ENCODE peak calls at places on chromosomes 3 and 15, in nine cellular contexts. V is fibroblast of lung; F is GM03348; W is SHP77; I is retinal pigment epithelial cell; Q is CD4-positive, alpha-beta T cell; Y is activated T-cell treated with anti-CD3 and anti-CD28 coated beads for 1 hour; C is neural crest cell; O is erythroblast. T is an unnamed sample.

GRCh38 chr3:111862974-111863373 is 3.9 kb downstream of the PHLDB2 start:
- DNase-seq in W (no peak), F (no peak), I (no peak), Q (no peak), C (no peak), V (no peak), Y (no peak), O (no peak), T (no peak)

GRCh38 chr3:46668591-46668990 is 24.9 kb downstream of the ALS2CL start:
- DNase-seq in V (no peak), Y (no peak), F (no peak), W (no peak), O (no peak), I (no peak), Q (no peak), C (no peak), T (no peak)

GRCh38 chr3:32374788-32375595 is 16.7 kb upstream of the CMTM7 start:
- DNase-seq in Y (peak), V (peak), W (peak), I (peak), F (peak), C (peak), Q (peak), O (peak), T (peak)

GRCh38 chr15:89244512-89244869 is 712 bp downstream of the FANCI start:
- DNase-seq in Q (no peak), W (no peak), I (no peak), F (no peak), Y (no peak), O (no peak), C (no peak), V (no peak), T (no peak)

GRCh38 chr3:49747792-49748480 is 24.2 kb upstream of the GMPPB start:
- DNase-seq in C (no peak), Y (no peak), V (peak), W (no peak), I (no peak), F (no peak), O (no peak), Q (no peak), T (no peak)

GRCh38 chr3:183764854-183765731 is 60.3 kb downstream of the MAP6D1 start:
- DNase-seq in O (no peak), V (peak), I (no peak), W (no peak), Q (no peak), Y (no peak), F (peak), C (no peak), T (no peak)

GRCh38 chr3:50267280-50267913 is 1.6 kb upstream of the SEMA3B start:
- DNase-seq in W (no peak), O (no peak), Y (no peak), Q (no peak), F (peak), C (no peak), I (no peak), V (no peak), T (no peak)

GRCh38 chr3:23915537-23916108 is 1.2 kb downstream of the NKIRAS1 start:
- DNase-seq in W (no peak), Q (no peak), I (no peak), C (no peak), F (no peak), Y (no peak), O (no peak), V (peak), T (peak)

GRCh38 chr15:99453646-99454045 is 112.1 kb upstream of the MEF2A start:
- DNase-seq in F (no peak), O (no peak), I (no peak), C (no peak), Y (no peak), Q (no peak), V (no peak), W (no peak), T (no peak)

GRCh38 chr3:117303446-117303845 is 593.9 kb downstream of the TUSC7 start:
- DNase-seq in I (no peak), W (no peak), O (no peak), Y (no peak), V (no peak), C (no peak), F (no peak), Q (no peak), T (no peak)

GRCh38 chr15:29138260-29138659 is 131.4 kb downstream of the NSMCE3 start:
- DNase-seq in W (no peak), I (no peak), V (no peak), Y (no peak), Q (no peak), O (no peak), C (no peak), F (no peak), T (no peak)

GRCh38 chr15:64019764-64020163 is 26.5 kb downstream of the DAPK2 start:
- DNase-seq in I (no peak), Q (no peak), V (no peak), Y (no peak), O (no peak), C (no peak), W (peak), F (no peak), T (no peak)

GRCh38 chr15:30042556-30042955 is 40.2 kb upstream of the GOLGA8J start:
- DNase-seq in I (no peak), Q (no peak), V (peak), O (no peak), F (no peak), C (no peak), W (no peak), Y (no peak), T (no peak)

GRCh38 chr3:141862279-141862816 is 14.1 kb upstream of the ATP1B3 start:
- DNase-seq in V (no peak), F (no peak), Q (no peak), Y (no peak), O (peak), C (no peak), I (no peak), W (no peak), T (no peak)

GRCh38 chr15:31857194-31857593 is 173.1 kb upstream of the CHRNA7 start:
- DNase-seq in W (no peak), I (no peak), O (no peak), Y (no peak), C (no peak), Q (no peak), V (no peak), F (no peak), T (no peak)

GRCh38 chr3:45105855-45106655 is 40.1 kb downstream of the CDCP1 start:
- DNase-seq in F (peak), C (no peak), V (peak), I (no peak), Q (peak), W (no peak), Y (peak), O (no peak), T (peak)

GRCh38 chr3:69411331-69411730 is 25.4 kb upstream of the FRMD4B start:
- DNase-seq in V (no peak), Q (no peak), Y (no peak), I (peak), W (no peak), F (peak), O (no peak), C (no peak), T (no peak)

GRCh38 chr3:181613813-181614212 is 97.9 kb upstream of the SOX2 start:
- DNase-seq in F (no peak), O (no peak), C (no peak), Q (no peak), V (no peak), I (no peak), Y (no peak), W (no peak), T (no peak)

GRCh38 chr3:147518465-147518864 is 109.3 kb downstream of the ZIC1 start:
- DNase-seq in Y (no peak), W (no peak), C (no peak), V (peak), Q (no peak), I (no peak), O (peak), F (no peak), T (peak)

GRCh38 chr15:50162988-50163718 is 18.8 kb upstream of the SLC27A2 start:
- DNase-seq in Y (no peak), W (no peak), I (peak), C (no peak), O (no peak), F (no peak), V (no peak), Q (no peak), T (no peak)

GRCh38 chr3:183579967-183580720 is 24.6 kb upstream of the KLHL6 start:
- DNase-seq in I (no peak), V (peak), O (no peak), C (no peak), F (peak), W (no peak), Y (no peak), Q (no peak), T (no peak)

GRCh38 chr3:159792070-159792469 is 196.6 kb upstream of the IL12A start:
- DNase-seq in I (no peak), F (no peak), V (no peak), C (no peak), Y (no peak), Q (no peak), O (no peak), W (no peak), T (no peak)

GRCh38 chr15:84634228-84634837 is 19.8 kb downstream of the WDR73 start:
- DNase-seq in W (no peak), F (no peak), O (no peak), Q (no peak), C (no peak), I (no peak), V (no peak), Y (no peak), T (no peak)

GRCh38 chr15:64383760-64384159 is 2.5 kb upstream of the PCLAF start:
- DNase-seq in C (no peak), O (no peak), F (no peak), W (no peak), V (no peak), Q (no peak), I (no peak), Y (no peak), T (no peak)